ENCODE peak calls at places on chromosome 17, in nine cellular contexts. One of them, this sample, is unnamed.

GRCh38 chr17:5485270-5486205 is at the start of gene DERL2:
- DNase-seq in B cell: no peak
- DNase-seq in AG10803: peak
- DNase-seq in glutamatergic neuron: no peak
- DNase-seq in activated B cell treated with CpG ODN at 0.5 μM for 24 hours: no peak
- DNase-seq in cardiac fibroblast: peak
- DNase-seq in pancreas: no peak
- DNase-seq in endothelial cell: no peak
- DNase-seq in CD4-positive, alpha-beta T cell: no peak
- DNase-seq in this sample: no peak

GRCh38 chr17:40818733-40819527 is 3.5 kb downstream of the KRT10 start:
- DNase-seq in activated B cell treated with CpG ODN at 0.5 μM for 24 hours: peak
- DNase-seq in B cell: peak
- DNase-seq in cardiac fibroblast: peak
- DNase-seq in pancreas: peak
- DNase-seq in glutamatergic neuron: peak
- DNase-seq in endothelial cell: peak
- DNase-seq in AG10803: peak
- DNase-seq in CD4-positive, alpha-beta T cell: peak
- DNase-seq in this sample: peak

GRCh38 chr17:7555320-7555948 is 3.1 kb upstream of the TNFSF13 start:
- DNase-seq in pancreas: no peak
- DNase-seq in AG10803: no peak
- DNase-seq in glutamatergic neuron: no peak
- DNase-seq in cardiac fibroblast: no peak
- DNase-seq in CD4-positive, alpha-beta T cell: no peak
- DNase-seq in B cell: no peak
- DNase-seq in endothelial cell: no peak
- DNase-seq in activated B cell treated with CpG ODN at 0.5 μM for 24 hours: no peak
- DNase-seq in this sample: no peak

GRCh38 chr17:58936295-58936694 is 170.4 kb downstream of the TRIM37 start:
- DNase-seq in CD4-positive, alpha-beta T cell: no peak
- DNase-seq in AG10803: no peak
- DNase-seq in pancreas: no peak
- DNase-seq in cardiac fibroblast: no peak
- DNase-seq in activated B cell treated with CpG ODN at 0.5 μM for 24 hours: no peak
- DNase-seq in glutamatergic neuron: no peak
- DNase-seq in B cell: no peak
- DNase-seq in endothelial cell: no peak
- DNase-seq in this sample: no peak

GRCh38 chr17:79925242-79925957 is 86.2 kb upstream of the CBX4 start:
- DNase-seq in endothelial cell: no peak
- DNase-seq in B cell: no peak
- DNase-seq in cardiac fibroblast: peak
- DNase-seq in glutamatergic neuron: no peak
- DNase-seq in CD4-positive, alpha-beta T cell: no peak
- DNase-seq in activated B cell treated with CpG ODN at 0.5 μM for 24 hours: no peak
- DNase-seq in pancreas: peak
- DNase-seq in AG10803: peak
- DNase-seq in this sample: peak

GRCh38 chr17:78826836-78827509 is 13.6 kb downstream of the USP36 start:
- DNase-seq in CD4-positive, alpha-beta T cell: no peak
- DNase-seq in cardiac fibroblast: no peak
- DNase-seq in glutamatergic neuron: no peak
- DNase-seq in pancreas: no peak
- DNase-seq in activated B cell treated with CpG ODN at 0.5 μM for 24 hours: no peak
- DNase-seq in endothelial cell: no peak
- DNase-seq in AG10803: no peak
- DNase-seq in B cell: no peak
- DNase-seq in this sample: no peak

GRCh38 chr17:17682293-17682736 is 1.1 kb downstream of the RAI1 start:
- DNase-seq in endothelial cell: peak
- DNase-seq in B cell: peak
- DNase-seq in pancreas: peak
- DNase-seq in AG10803: peak
- DNase-seq in CD4-positive, alpha-beta T cell: no peak
- DNase-seq in glutamatergic neuron: peak
- DNase-seq in activated B cell treated with CpG ODN at 0.5 μM for 24 hours: peak
- DNase-seq in cardiac fibroblast: peak
- DNase-seq in this sample: no peak

GRCh38 chr17:28466001-28466400 is 7.4 kb upstream of the SLC13A2 start:
- DNase-seq in pancreas: no peak
- DNase-seq in cardiac fibroblast: peak
- DNase-seq in AG10803: no peak
- DNase-seq in glutamatergic neuron: no peak
- DNase-seq in B cell: no peak
- DNase-seq in CD4-positive, alpha-beta T cell: no peak
- DNase-seq in endothelial cell: no peak
- DNase-seq in activated B cell treated with CpG ODN at 0.5 μM for 24 hours: no peak
- DNase-seq in this sample: no peak

GRCh38 chr17:28041068-28041843 is 1.2 kb upstream of the NLK start:
- DNase-seq in glutamatergic neuron: peak
- DNase-seq in B cell: peak
- DNase-seq in AG10803: peak
- DNase-seq in CD4-positive, alpha-beta T cell: peak
- DNase-seq in activated B cell treated with CpG ODN at 0.5 μM for 24 hours: peak
- DNase-seq in cardiac fibroblast: peak
- DNase-seq in pancreas: peak
- DNase-seq in endothelial cell: peak
- DNase-seq in this sample: peak

GRCh38 chr17:76353004-76353598 is 615 bp downstream of the PRPSAP1 start:
- DNase-seq in endothelial cell: peak
- DNase-seq in activated B cell treated with CpG ODN at 0.5 μM for 24 hours: no peak
- DNase-seq in B cell: peak
- DNase-seq in AG10803: no peak
- DNase-seq in pancreas: peak
- DNase-seq in glutamatergic neuron: peak
- DNase-seq in CD4-positive, alpha-beta T cell: no peak
- DNase-seq in cardiac fibroblast: no peak
- DNase-seq in this sample: peak

GRCh38 chr17:14197582-14197981 is 39.1 kb downstream of the CDRT15 start:
- DNase-seq in cardiac fibroblast: no peak
- DNase-seq in AG10803: no peak
- DNase-seq in B cell: no peak
- DNase-seq in pancreas: no peak
- DNase-seq in activated B cell treated with CpG ODN at 0.5 μM for 24 hours: no peak
- DNase-seq in CD4-positive, alpha-beta T cell: peak
- DNase-seq in glutamatergic neuron: no peak
- DNase-seq in endothelial cell: no peak
- DNase-seq in this sample: no peak

GRCh38 chr17:78000351-78000750 is 41.8 kb downstream of the TNRC6C start:
- DNase-seq in B cell: no peak
- DNase-seq in CD4-positive, alpha-beta T cell: no peak
- DNase-seq in activated B cell treated with CpG ODN at 0.5 μM for 24 hours: no peak
- DNase-seq in AG10803: peak
- DNase-seq in cardiac fibroblast: peak
- DNase-seq in glutamatergic neuron: no peak
- DNase-seq in endothelial cell: no peak
- DNase-seq in pancreas: no peak
- DNase-seq in this sample: no peak

GRCh38 chr17:76414334-76415295 is 30.2 kb downstream of the SPHK1 start:
- DNase-seq in endothelial cell: no peak
- DNase-seq in AG10803: peak
- DNase-seq in CD4-positive, alpha-beta T cell: no peak
- DNase-seq in cardiac fibroblast: peak
- DNase-seq in B cell: no peak
- DNase-seq in activated B cell treated with CpG ODN at 0.5 μM for 24 hours: no peak
- DNase-seq in glutamatergic neuron: peak
- DNase-seq in pancreas: peak
- DNase-seq in this sample: peak

GRCh38 chr17:76264425-76264754 is 758 bp upstream of the UBALD2 start:
- DNase-seq in activated B cell treated with CpG ODN at 0.5 μM for 24 hours: no peak
- DNase-seq in B cell: no peak
- DNase-seq in pancreas: no peak
- DNase-seq in glutamatergic neuron: no peak
- DNase-seq in CD4-positive, alpha-beta T cell: no peak
- DNase-seq in cardiac fibroblast: no peak
- DNase-seq in endothelial cell: no peak
- DNase-seq in AG10803: no peak
- DNase-seq in this sample: no peak

GRCh38 chr17:64775701-64776570 is 113.8 kb upstream of the SMURF2 start:
- DNase-seq in glutamatergic neuron: no peak
- DNase-seq in CD4-positive, alpha-beta T cell: no peak
- DNase-seq in pancreas: no peak
- DNase-seq in cardiac fibroblast: no peak
- DNase-seq in AG10803: no peak
- DNase-seq in activated B cell treated with CpG ODN at 0.5 μM for 24 hours: no peak
- DNase-seq in B cell: no peak
- DNase-seq in endothelial cell: no peak
- DNase-seq in this sample: peak

GRCh38 chr17:64772845-64773299 is 110.8 kb upstream of the SMURF2 start:
- DNase-seq in B cell: no peak
- DNase-seq in pancreas: no peak
- DNase-seq in glutamatergic neuron: no peak
- DNase-seq in activated B cell treated with CpG ODN at 0.5 μM for 24 hours: no peak
- DNase-seq in cardiac fibroblast: no peak
- DNase-seq in AG10803: no peak
- DNase-seq in endothelial cell: no peak
- DNase-seq in CD4-positive, alpha-beta T cell: no peak
- DNase-seq in this sample: no peak

GRCh38 chr17:64773386-64773835 is 111.3 kb upstream of the SMURF2 start:
- DNase-seq in CD4-positive, alpha-beta T cell: no peak
- DNase-seq in glutamatergic neuron: no peak
- DNase-seq in B cell: no peak
- DNase-seq in endothelial cell: no peak
- DNase-seq in pancreas: no peak
- DNase-seq in activated B cell treated with CpG ODN at 0.5 μM for 24 hours: no peak
- DNase-seq in cardiac fibroblast: no peak
- DNase-seq in AG10803: no peak
- DNase-seq in this sample: no peak

GRCh38 chr17:64774888-64775600 is 112.9 kb upstream of the SMURF2 start:
- DNase-seq in endothelial cell: no peak
- DNase-seq in glutamatergic neuron: no peak
- DNase-seq in cardiac fibroblast: no peak
- DNase-seq in activated B cell treated with CpG ODN at 0.5 μM for 24 hours: no peak
- DNase-seq in AG10803: no peak
- DNase-seq in B cell: no peak
- DNase-seq in pancreas: no peak
- DNase-seq in CD4-positive, alpha-beta T cell: no peak
- DNase-seq in this sample: peak

GRCh38 chr17:64773836-64774761 is 112.0 kb upstream of the SMURF2 start:
- DNase-seq in CD4-positive, alpha-beta T cell: no peak
- DNase-seq in B cell: no peak
- DNase-seq in pancreas: peak
- DNase-seq in endothelial cell: peak
- DNase-seq in cardiac fibroblast: peak
- DNase-seq in AG10803: peak
- DNase-seq in glutamatergic neuron: no peak
- DNase-seq in activated B cell treated with CpG ODN at 0.5 μM for 24 hours: no peak
- DNase-seq in this sample: peak
- TF ChIP-seq CTCF in CD4-positive, alpha-beta T cell: no peak
- TF ChIP-seq CTCF in B cell: no peak
- TF ChIP-seq CTCF in pancreas: no peak
- TF ChIP-seq CTCF in endothelial cell: no peak
- TF ChIP-seq CTCF in cardiac fibroblast: peak
- TF ChIP-seq CTCF in AG10803: peak
- TF ChIP-seq CTCF in glutamatergic neuron: peak
- TF ChIP-seq CTCF in activated B cell treated with CpG ODN at 0.5 μM for 24 hours: no peak
- TF ChIP-seq CTCF in this sample: peak

GRCh38 chr17:57918017-57918895 is 37.0 kb downstream of the CUEDC1 start:
- DNase-seq in pancreas: no peak
- DNase-seq in CD4-positive, alpha-beta T cell: no peak
- DNase-seq in endothelial cell: no peak
- DNase-seq in activated B cell treated with CpG ODN at 0.5 μM for 24 hours: no peak
- DNase-seq in cardiac fibroblast: peak
- DNase-seq in AG10803: peak
- DNase-seq in glutamatergic neuron: no peak
- DNase-seq in B cell: no peak
- DNase-seq in this sample: no peak

GRCh38 chr17:57915532-57915931 is 39.7 kb downstream of the CUEDC1 start:
- DNase-seq in B cell: no peak
- DNase-seq in activated B cell treated with CpG ODN at 0.5 μM for 24 hours: no peak
- DNase-seq in endothelial cell: no peak
- DNase-seq in glutamatergic neuron: peak
- DNase-seq in AG10803: no peak
- DNase-seq in pancreas: no peak
- DNase-seq in CD4-positive, alpha-beta T cell: no peak
- DNase-seq in cardiac fibroblast: no peak
- DNase-seq in this sample: no peak

GRCh38 chr17:57914274-57915147 is 40.7 kb downstream of the CUEDC1 start:
- DNase-seq in cardiac fibroblast: no peak
- DNase-seq in B cell: no peak
- DNase-seq in CD4-positive, alpha-beta T cell: no peak
- DNase-seq in pancreas: no peak
- DNase-seq in activated B cell treated with CpG ODN at 0.5 μM for 24 hours: no peak
- DNase-seq in glutamatergic neuron: no peak
- DNase-seq in endothelial cell: no peak
- DNase-seq in AG10803: no peak
- DNase-seq in this sample: no peak

GRCh38 chr17:57915980-57916757 is 39.0 kb downstream of the CUEDC1 start:
- DNase-seq in cardiac fibroblast: no peak
- DNase-seq in glutamatergic neuron: peak
- DNase-seq in CD4-positive, alpha-beta T cell: no peak
- DNase-seq in AG10803: peak
- DNase-seq in pancreas: no peak
- DNase-seq in endothelial cell: peak
- DNase-seq in activated B cell treated with CpG ODN at 0.5 μM for 24 hours: no peak
- DNase-seq in B cell: no peak
- DNase-seq in this sample: peak

GRCh38 chr17:57916925-57917858 is 38.0 kb downstream of the CUEDC1 start:
- DNase-seq in B cell: peak
- DNase-seq in activated B cell treated with CpG ODN at 0.5 μM for 24 hours: no peak
- DNase-seq in AG10803: no peak
- DNase-seq in pancreas: no peak
- DNase-seq in endothelial cell: no peak
- DNase-seq in CD4-positive, alpha-beta T cell: peak
- DNase-seq in glutamatergic neuron: no peak
- DNase-seq in cardiac fibroblast: no peak
- DNase-seq in this sample: no peak
- TF ChIP-seq CTCF in B cell: peak
- TF ChIP-seq CTCF in activated B cell treated with CpG ODN at 0.5 μM for 24 hours: no peak
- TF ChIP-seq CTCF in AG10803: no peak
- TF ChIP-seq CTCF in pancreas: no peak
- TF ChIP-seq CTCF in endothelial cell: no peak
- TF ChIP-seq CTCF in CD4-positive, alpha-beta T cell: no peak
- TF ChIP-seq CTCF in glutamatergic neuron: no peak
- TF ChIP-seq CTCF in cardiac fibroblast: no peak
- TF ChIP-seq CTCF in this sample: no peak

GRCh38 chr17:49365667-49366066 is 3.6 kb upstream of the ZNF652 start:
- DNase-seq in glutamatergic neuron: peak
- DNase-seq in pancreas: no peak
- DNase-seq in cardiac fibroblast: peak
- DNase-seq in activated B cell treated with CpG ODN at 0.5 μM for 24 hours: no peak
- DNase-seq in B cell: no peak
- DNase-seq in CD4-positive, alpha-beta T cell: peak
- DNase-seq in endothelial cell: peak
- DNase-seq in AG10803: peak
- DNase-seq in this sample: no peak
- TF ChIP-seq CTCF in glutamatergic neuron: no peak
- TF ChIP-seq CTCF in pancreas: no peak
- TF ChIP-seq CTCF in cardiac fibroblast: no peak
- TF ChIP-seq CTCF in activated B cell treated with CpG ODN at 0.5 μM for 24 hours: no peak
- TF ChIP-seq CTCF in B cell: no peak
- TF ChIP-seq CTCF in CD4-positive, alpha-beta T cell: no peak
- TF ChIP-seq CTCF in endothelial cell: no peak
- TF ChIP-seq CTCF in AG10803: peak
- TF ChIP-seq CTCF in this sample: no peak

GRCh38 chr17:55668581-55668980 is 54.1 kb downstream of the TMEM100 start:
- DNase-seq in glutamatergic neuron: no peak
- DNase-seq in activated B cell treated with CpG ODN at 0.5 μM for 24 hours: no peak
- DNase-seq in endothelial cell: no peak
- DNase-seq in B cell: no peak
- DNase-seq in CD4-positive, alpha-beta T cell: no peak
- DNase-seq in pancreas: no peak
- DNase-seq in AG10803: no peak
- DNase-seq in cardiac fibroblast: no peak
- DNase-seq in this sample: no peak
- TF ChIP-seq CTCF in glutamatergic neuron: no peak
- TF ChIP-seq CTCF in activated B cell treated with CpG ODN at 0.5 μM for 24 hours: no peak
- TF ChIP-seq CTCF in endothelial cell: no peak
- TF ChIP-seq CTCF in B cell: no peak
- TF ChIP-seq CTCF in CD4-positive, alpha-beta T cell: no peak
- TF ChIP-seq CTCF in pancreas: no peak
- TF ChIP-seq CTCF in AG10803: no peak
- TF ChIP-seq CTCF in cardiac fibroblast: no peak
- TF ChIP-seq CTCF in this sample: no peak

This sample was measured in mucosa of descending colon.